ENCODE peak calls at places on chromosomes 3 and 15, in eight cellular contexts. V, O, W, N, H, Z, Q and G are unnamed samples.

GRCh38 chr3:16761576-16761975 is 123.2 kb upstream of the PLCL2 start:
- DNase-seq in O (no peak), W (no peak), H (peak), Z (no peak), Q (no peak), V (no peak), N (no peak), G (no peak)

GRCh38 chr3:174951023-174951422 is 91.9 kb downstream of the NAALADL2 start:
- DNase-seq in O (peak), V (no peak), N (no peak), W (no peak), Z (no peak), H (peak), Q (no peak), G (no peak)

GRCh38 chr3:192449036-192449435 is 278.3 kb downstream of the FGF12 start:
- DNase-seq in N (peak), O (no peak), H (peak), V (no peak), Z (no peak), W (no peak), Q (peak), G (no peak)

GRCh38 chr15:50183112-50183794 is 1.3 kb downstream of the SLC27A2 start:
- DNase-seq in O (no peak), H (no peak), W (peak), V (no peak), N (no peak), Q (no peak), Z (no peak), G (no peak)

GRCh38 chr3:97957617-97958311 is 14.5 kb downstream of the RIOX2 start:
- DNase-seq in N (no peak), Z (no peak), W (no peak), H (peak), O (peak), V (no peak), Q (no peak), G (peak)

GRCh38 chr3:58899159-58899952 is 150.5 kb downstream of the CFAP20DC start:
- DNase-seq in Q (no peak), H (peak), V (no peak), O (peak), N (no peak), Z (peak), W (peak), G (no peak)

GRCh38 chr15:90101130-90101968 is 919 bp downstream of the IDH2 start:
- DNase-seq in H (no peak), Z (peak), V (peak), W (peak), Q (peak), N (peak), O (no peak), G (no peak)

GRCh38 chr15:64934023-64934422 is 22.3 kb downstream of the ANKDD1A start:
- DNase-seq in O (no peak), W (no peak), Z (no peak), V (no peak), H (no peak), N (no peak), Q (no peak), G (no peak)